ENCODE peak calls at places on chromosome 10, in nine cellular contexts. X is lung; I is Calu3; O is dorsolateral prefrontal cortex; S is WERI-Rb-1; P is CD4-positive, alpha-beta T cell; W is progenitor cell of endocrine pancreas; A is heart left ventricle; D is tibial nerve. U is an unnamed sample.

GRCh38 chr10:124125305-124126116 is 32.1 kb upstream of the CHST15 start:
- DNase-seq in P (no peak), I (no peak), D (no peak), W (no peak), S (no peak), A (no peak), X (no peak), O (no peak), U (no peak)

GRCh38 chr10:75136346-75136745 is 24.9 kb downstream of the SAMD8 start:
- DNase-seq in X (no peak), A (no peak), D (no peak), O (no peak), W (no peak), S (no peak), I (no peak), P (no peak), U (no peak)

GRCh38 chr10:79059859-79060379 is 8.8 kb upstream of the ZMIZ1 start:
- DNase-seq in X (no peak), A (no peak), P (no peak), W (no peak), I (no peak), D (no peak), S (no peak), O (peak; percentile 74), U (no peak)

GRCh38 chr10:34360984-34361383 is 454.1 kb downstream of the PARD3 start:
- DNase-seq in P (no peak), S (no peak), D (no peak), O (no peak), W (no peak), A (no peak), I (no peak), X (no peak), U (no peak)

GRCh38 chr10:86162036-86162435 is 204.6 kb downstream of the GRID1 start:
- DNase-seq in X (no peak), A (no peak), O (no peak), W (no peak), P (no peak), I (no peak), D (no peak), S (peak; percentile 1), U (no peak)

GRCh38 chr10:52283174-52283573 is 30.9 kb upstream of the DKK1 start:
- DNase-seq in I (no peak), P (no peak), D (no peak), W (no peak), O (no peak), X (no peak), A (no peak), S (no peak), U (no peak)

GRCh38 chr10:42827201-42827600 is 44.6 kb downstream of the BMS1 start:
- DNase-seq in I (no peak), S (no peak), X (no peak), O (no peak), D (no peak), W (no peak), P (no peak), A (no peak), U (no peak)

GRCh38 chr10:108346066-108346465 is 1181.6 kb upstream of the SORCS1 start:
- DNase-seq in P (no peak), D (no peak), W (no peak), S (no peak), A (no peak), I (no peak), O (no peak), X (no peak), U (no peak)

GRCh38 chr10:79159141-79159619 is 90.4 kb downstream of the ZMIZ1 start:
- DNase-seq in I (no peak), A (no peak), S (no peak), P (no peak), O (no peak), W (no peak), D (no peak), X (no peak), U (no peak)

GRCh38 chr10:87546971-87547413 is 42.3 kb downstream of the MINPP1 start:
- DNase-seq in D (no peak), O (no peak), S (no peak), A (no peak), I (no peak), X (no peak), P (no peak), W (no peak), U (no peak)

GRCh38 chr10:132848306-132848705 is 62.4 kb upstream of the NKX6-2 start:
- DNase-seq in D (peak; percentile 4), O (no peak), X (no peak), S (no peak), P (no peak), W (no peak), A (no peak), I (no peak), U (no peak)

GRCh38 chr10:112295853-112296830 is 12.9 kb downstream of the TECTB start:
- DNase-seq in S (no peak), X (no peak), D (no peak), W (no peak), P (no peak), I (no peak), O (no peak), A (peak; percentile 53), U (no peak)

GRCh38 chr10:104028146-104028545 is 57.5 kb downstream of the COL17A1 start:
- DNase-seq in I (peak; percentile 19), X (no peak), S (peak; percentile 55), P (no peak), W (no peak), D (no peak), O (peak; percentile 74), A (no peak), U (no peak)

GRCh38 chr10:58152698-58153263 is 114.9 kb downstream of the IPMK start:
- DNase-seq in A (peak; percentile 13), W (no peak), I (peak; percentile 81), P (no peak), O (peak; percentile 71), X (no peak), D (no peak), S (peak; percentile 70), U (no peak)

GRCh38 chr10:77737608-77738007 is 100.0 kb upstream of the KCNMA1 start:
- DNase-seq in W (no peak), O (no peak), D (no peak), P (no peak), A (no peak), I (peak; percentile 28), S (no peak), X (no peak), U (no peak)

GRCh38 chr10:114064151-114065045 is 20.7 kb downstream of the ADRB1 start:
- DNase-seq in X (peak; percentile 61), P (no peak), A (peak; percentile 68), W (no peak), S (no peak), O (no peak), D (no peak), I (no peak), U (no peak)

GRCh38 chr10:84574101-84574500 is 245.7 kb downstream of the CCSER2 start:
- DNase-seq in A (no peak), W (no peak), X (no peak), D (no peak), P (no peak), S (no peak), I (no peak), O (no peak), U (no peak)
- TF ChIP-seq CTCF in A (no peak), W (peak; percentile 29), X (no peak), D (no peak), P (no peak), S (peak; percentile 32), I (no peak), O (no peak), U (no peak)

DNA sequence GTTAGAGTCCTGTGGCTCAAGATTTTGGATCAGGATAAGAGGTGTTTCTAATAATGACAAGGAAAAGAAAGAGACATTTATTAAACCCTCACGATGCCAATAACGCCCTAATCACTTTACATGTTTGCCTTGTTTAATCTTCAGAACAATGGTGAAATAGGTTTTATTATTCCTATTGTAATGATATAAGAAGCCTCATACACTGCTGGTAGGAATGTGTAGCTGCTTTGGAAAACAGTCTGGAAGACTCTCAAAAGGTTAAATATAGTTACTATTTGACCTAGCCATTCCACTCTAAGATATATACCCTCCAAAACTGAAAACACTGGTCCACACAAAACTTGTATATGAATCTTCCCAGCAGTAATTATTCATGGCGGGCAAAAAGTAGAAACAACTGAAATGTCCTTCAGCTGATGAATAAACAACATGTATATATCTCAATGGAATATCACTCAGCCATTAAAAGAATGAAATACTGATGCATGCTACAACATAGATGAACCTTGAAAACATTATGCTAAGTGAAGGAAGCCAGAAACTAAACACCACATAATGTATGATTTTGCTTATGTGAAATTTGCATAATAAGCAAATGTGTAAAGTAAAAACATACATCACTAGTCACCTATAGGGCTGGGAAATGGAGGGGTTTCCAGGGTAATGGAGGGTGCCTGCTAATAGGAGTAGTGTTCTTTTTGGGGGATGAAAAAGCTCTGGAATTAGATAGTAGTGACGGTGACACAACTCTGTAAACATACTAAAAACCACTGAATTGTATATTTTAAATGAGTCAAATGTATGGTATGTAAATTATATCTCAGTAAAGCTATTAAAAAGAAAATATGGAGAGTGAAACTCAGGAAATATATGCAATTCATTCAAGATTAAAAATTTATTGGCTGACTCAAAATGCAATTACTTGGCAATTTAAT is 76.9 kb upstream of the ANK3 start:
- DNase-seq in O (no peak), X (no peak), P (no peak), S (no peak), I (no peak), A (no peak), D (no peak), W (no peak), U (no peak)
- TF ChIP-seq CTCF in O (no peak), X (no peak), P (no peak), S (no peak), I (no peak), A (no peak), D (no peak), W (no peak), U (no peak)

DNA sequence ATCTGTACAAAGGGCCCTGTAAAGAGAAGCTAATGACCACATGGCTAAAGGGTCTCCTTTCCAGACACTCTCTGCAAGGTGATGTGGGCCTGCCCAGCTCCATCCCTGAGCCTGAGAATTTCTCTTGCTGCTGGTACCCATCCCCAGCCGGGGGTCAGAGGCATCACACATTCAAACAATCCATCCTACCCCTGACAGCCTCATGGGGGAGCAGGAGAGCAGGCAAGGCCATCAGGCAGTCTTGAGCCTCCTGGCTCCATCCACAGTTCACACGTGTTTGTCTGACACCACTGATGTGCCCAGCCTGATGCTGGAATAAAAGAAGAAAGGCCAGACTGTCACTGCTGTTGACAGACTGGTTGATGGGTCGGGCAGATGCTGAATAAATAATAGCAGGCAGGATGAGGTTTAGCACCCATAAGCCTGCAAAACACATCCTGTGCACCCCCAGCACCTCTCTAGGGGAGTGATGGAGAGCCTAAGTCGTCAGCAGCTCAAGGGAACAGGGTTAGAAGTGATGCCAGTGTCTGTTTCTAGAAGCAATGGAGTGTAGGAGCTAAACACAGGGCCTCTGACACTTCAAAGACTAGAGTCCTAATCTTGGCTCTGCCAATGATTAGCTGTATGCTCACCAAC is 43.5 kb downstream of the TLL2 start:
- DNase-seq in S (peak; percentile 83), X (no peak), D (no peak), I (peak; percentile 51), P (no peak), A (peak; percentile 20), W (no peak), O (peak; percentile 58), U (no peak)
- TF ChIP-seq CTCF in S (peak; percentile 89), X (no peak), D (no peak), I (no peak), P (peak; percentile 15), A (peak; percentile 63), W (peak; percentile 65), O (peak; percentile 69), U (peak; percentile 49)

DNA sequence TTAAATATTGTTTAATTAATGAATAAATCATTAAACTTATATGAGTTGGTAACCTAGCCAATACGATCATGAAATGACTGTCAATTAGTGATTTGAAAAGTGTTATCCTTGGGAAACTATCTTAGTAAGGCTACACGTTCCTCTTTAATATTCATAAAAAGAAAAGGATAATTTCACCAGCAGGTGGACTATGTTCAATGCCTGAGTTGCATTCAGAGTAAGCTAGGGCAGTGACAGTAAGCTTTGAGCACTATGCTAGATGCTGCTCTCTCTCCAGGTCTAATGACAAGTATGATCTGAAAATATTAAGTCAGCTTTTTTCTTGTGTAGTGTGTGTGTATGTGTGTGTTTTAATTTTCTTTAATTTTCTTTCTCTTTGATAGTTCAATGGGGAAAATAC is 486.3 kb upstream of the PCDH15 start:
- DNase-seq in X (no peak), P (no peak), I (no peak), S (no peak), O (no peak), A (no peak), W (no peak), D (no peak), U (no peak)
- TF ChIP-seq CTCF in X (no peak), P (no peak), I (no peak), S (no peak), O (no peak), A (no peak), W (no peak), D (no peak), U (peak; percentile 43)

U was measured in osteocyte.